ENCODE peak calls at places on chromosome 13, in five cellular contexts. F is AG09309, M is IMR-90, X is trophoblast cell, A is stomach. R is an unnamed sample.

GRCh38 chr13:60583196-60583908 is 186.3 kb downstream of the TDRD3 start:
- DNase-seq in M (peak), X (no peak), F (peak), A (no peak), R (peak)

GRCh38 chr13:29761815-29762214 is 88.6 kb downstream of the UBL3 start:
- DNase-seq in A (no peak), M (no peak), X (no peak), F (no peak), R (no peak)

GRCh38 chr13:74191036-74191809 is 57.0 kb upstream of the KLF12 start:
- DNase-seq in X (no peak), M (peak), A (no peak), F (no peak), R (no peak)

GRCh38 chr13:113297370-113297871 is 382 bp downstream of the LAMP1 start:
- DNase-seq in X (peak), F (no peak), M (no peak), A (no peak), R (no peak)

GRCh38 chr13:43935878-43936277 is 56.2 kb downstream of the LACC1 start:
- DNase-seq in F (no peak), M (no peak), A (no peak), X (no peak), R (no peak)

GRCh38 chr13:30366083-30366482 is 56.2 kb upstream of the UBE2L5 start:
- DNase-seq in M (no peak), X (no peak), F (no peak), A (no peak), R (no peak)

GRCh38 chr13:60162096-60162495 is 1.6 kb downstream of the DIAPH3 start:
- DNase-seq in X (no peak), A (no peak), M (peak), F (no peak), R (no peak)

GRCh38 chr13:50691176-50691681 is 152.3 kb downstream of the DLEU7 start:
- DNase-seq in M (no peak), A (no peak), F (no peak), X (no peak), R (no peak)

GRCh38 chr13:95533545-95534135 is 18.9 kb upstream of the CLDN10 start:
- DNase-seq in A (peak), X (peak), M (no peak), F (no peak), R (no peak)

GRCh38 chr13:46211116-46211515 is 612 bp upstream of the LRRC63 start:
- DNase-seq in M (no peak), F (no peak), A (no peak), X (peak), R (no peak)

GRCh38 chr13:92379371-92379770 is 847.2 kb upstream of the GPC6 start:
- DNase-seq in A (no peak), X (no peak), F (no peak), M (no peak), R (no peak)

GRCh38 chr13:36981156-36981743 is 17.9 kb downstream of the ALG5 start:
- DNase-seq in M (peak), F (no peak), X (peak), A (no peak), R (no peak)

GRCh38 chr13:102877285-102877684 is 31.5 kb downstream of the ERCC5 start:
- DNase-seq in X (no peak), F (no peak), A (no peak), M (peak), R (no peak)

GRCh38 chr13:53338760-53339159 is 310.1 kb downstream of the OLFM4 start:
- DNase-seq in F (no peak), X (no peak), A (no peak), M (no peak), R (no peak)

GRCh38 chr13:85698236-85698635 is 101.0 kb downstream of the SLITRK6 start:
- DNase-seq in A (no peak), X (no peak), F (no peak), M (peak), R (no peak)

GRCh38 chr13:59681630-59682311 is 482.0 kb downstream of the DIAPH3 start:
- DNase-seq in A (no peak), X (no peak), M (no peak), F (no peak), R (no peak)

GRCh38 chr13:102693781-102694180 is 1.1 kb downstream of the METTL21C start:
- DNase-seq in F (no peak), M (peak), X (no peak), A (no peak), R (no peak)

GRCh38 chr13:65856464-65856863 is 1373.7 kb downstream of the PCDH9 start:
- DNase-seq in X (no peak), A (no peak), F (no peak), M (peak), R (no peak)

GRCh38 chr13:84925443-84925842 is 873.8 kb downstream of the SLITRK6 start:
- DNase-seq in A (no peak), X (no peak), M (peak), F (no peak), R (no peak)

GRCh38 chr13:24127116-24127631 is 33.3 kb upstream of the SPATA13 start:
- DNase-seq in M (peak), A (peak), F (no peak), X (peak), R (no peak)

GRCh38 chr13:43785681-43786471 is 896 bp downstream of the ENOX1 start:
- DNase-seq in X (peak), M (peak), A (peak), F (no peak), R (no peak)

GRCh38 chr13:58134525-58134924 is 503.0 kb downstream of the PCDH17 start:
- DNase-seq in A (no peak), F (no peak), X (no peak), M (no peak), R (no peak)

GRCh38 chr13:60335531-60335930 is 61.5 kb upstream of the TDRD3 start:
- DNase-seq in A (no peak), M (peak), F (no peak), X (peak), R (no peak)

GRCh38 chr13:35266412-35266811 is 210.1 kb downstream of the MAB21L1 start:
- DNase-seq in M (no peak), A (no peak), F (no peak), X (no peak), R (no peak)

GRCh38 chr13:29733069-29733700 is 117.2 kb downstream of the UBL3 start:
- DNase-seq in M (no peak), X (peak), A (no peak), F (no peak), R (no peak)

GRCh38 chr13:72255908-72256307 is 388.9 kb upstream of the DACH1 start:
- DNase-seq in A (no peak), M (no peak), X (peak), F (no peak), R (peak)

GRCh38 chr13:41056194-41056593 is 5.1 kb upstream of the WBP4 start:
- DNase-seq in F (no peak), M (no peak), A (no peak), X (no peak), R (no peak)
- H3K4me3 ChIP-seq in F (no peak), M (no peak), A (no peak), X (no peak), R (no peak)

DNA sequence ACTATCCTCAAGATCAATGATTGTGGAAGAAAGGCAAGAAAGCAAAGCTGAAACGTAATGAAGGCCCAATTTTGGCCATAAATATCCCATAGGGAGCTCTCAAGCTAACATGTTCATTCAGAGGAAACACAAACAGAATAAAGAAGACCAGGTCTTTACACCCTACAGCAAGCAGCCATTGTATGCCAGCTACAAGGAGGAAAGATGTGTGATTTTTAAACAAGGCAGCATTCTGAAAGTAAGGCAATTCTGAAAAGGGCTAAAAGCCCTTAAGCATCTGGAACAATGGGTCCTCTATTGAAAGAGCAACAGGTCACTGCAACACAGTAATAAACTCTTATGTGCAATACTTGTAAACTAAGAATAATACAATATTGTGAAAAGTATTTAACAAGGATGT is 1002.4 kb downstream of the SLITRK1 start:
- DNase-seq in A (no peak), M (no peak), X (no peak), F (no peak), R (no peak)
- H3K4me3 ChIP-seq in A (no peak), M (no peak), X (no peak), F (no peak), R (no peak)

DNA sequence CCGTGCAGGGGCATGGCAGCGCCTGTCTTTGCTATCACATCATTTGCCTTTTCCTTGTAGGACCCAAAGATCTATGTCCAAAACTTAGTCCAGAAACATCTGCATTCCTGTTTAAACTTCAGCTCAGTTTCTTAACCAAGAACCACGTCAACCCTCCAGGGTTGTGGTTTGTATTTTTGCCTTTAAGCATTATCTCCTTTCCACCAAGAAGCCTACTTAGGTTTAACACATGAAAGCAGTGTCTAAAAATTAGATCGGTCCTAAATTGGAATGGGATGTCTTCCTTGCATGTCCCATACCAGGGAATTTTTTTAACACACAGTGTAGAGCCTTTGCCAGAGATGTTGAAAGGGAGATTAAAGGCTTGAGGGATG is 38.8 kb downstream of the DHRS12 start:
- DNase-seq in F (no peak), X (no peak), M (no peak), A (no peak), R (no peak)
- H3K4me3 ChIP-seq in F (no peak), X (no peak), M (no peak), A (no peak), R (no peak)

DNA sequence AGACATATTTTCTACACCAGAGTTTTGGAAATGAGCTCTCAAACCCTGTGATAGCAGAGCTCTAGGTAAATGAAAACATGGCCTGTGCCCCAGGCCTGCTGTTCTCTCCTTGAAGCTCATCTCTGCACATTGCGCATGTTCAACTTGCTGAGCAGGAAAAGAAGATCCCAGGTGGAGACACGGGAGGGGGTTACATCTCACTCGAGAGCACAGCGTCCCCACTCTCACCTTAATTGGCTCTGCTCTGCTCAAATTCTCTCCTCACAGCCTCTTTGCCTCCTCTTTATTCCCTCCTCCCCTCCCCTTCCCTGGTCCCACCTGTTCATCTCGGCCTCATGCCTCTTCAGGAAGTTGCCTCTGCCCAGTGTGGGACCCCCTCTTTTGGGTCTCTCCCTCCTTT is 44.7 kb downstream of the RGCC start:
- DNase-seq in F (no peak), X (no peak), M (no peak), A (no peak), R (no peak)
- H3K4me3 ChIP-seq in F (no peak), X (no peak), M (no peak), A (no peak), R (no peak)

GRCh38 chr13:110293037-110293436 is 13.9 kb downstream of the COL4A1 start:
- DNase-seq in M (no peak), X (no peak), A (no peak), F (no peak), R (no peak)
- H3K4me3 ChIP-seq in M (no peak), X (no peak), A (no peak), F (no peak), R (no peak)

DNA sequence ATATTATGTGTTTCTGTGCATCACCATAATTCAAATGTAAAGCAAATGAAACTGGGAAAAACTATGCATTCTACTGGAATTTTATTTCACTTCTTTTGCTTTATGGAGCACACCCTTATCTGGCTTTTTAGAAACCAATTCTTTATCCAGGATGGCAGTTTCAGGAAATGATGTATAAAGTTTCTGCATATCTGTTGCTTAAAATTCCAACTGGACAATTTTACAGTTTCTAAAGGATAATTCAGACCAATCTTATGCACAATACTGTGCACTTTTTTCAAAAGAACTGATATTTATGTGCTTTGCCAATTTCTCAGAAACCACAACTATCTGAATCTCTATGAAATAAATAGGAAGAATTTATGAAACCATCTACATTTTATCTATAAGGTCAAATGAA is 246.5 kb upstream of the MIR17HG start:
- DNase-seq in A (no peak), F (no peak), X (no peak), M (no peak), R (no peak)
- H3K4me3 ChIP-seq in A (no peak), F (no peak), X (no peak), M (no peak), R (no peak)

DNA sequence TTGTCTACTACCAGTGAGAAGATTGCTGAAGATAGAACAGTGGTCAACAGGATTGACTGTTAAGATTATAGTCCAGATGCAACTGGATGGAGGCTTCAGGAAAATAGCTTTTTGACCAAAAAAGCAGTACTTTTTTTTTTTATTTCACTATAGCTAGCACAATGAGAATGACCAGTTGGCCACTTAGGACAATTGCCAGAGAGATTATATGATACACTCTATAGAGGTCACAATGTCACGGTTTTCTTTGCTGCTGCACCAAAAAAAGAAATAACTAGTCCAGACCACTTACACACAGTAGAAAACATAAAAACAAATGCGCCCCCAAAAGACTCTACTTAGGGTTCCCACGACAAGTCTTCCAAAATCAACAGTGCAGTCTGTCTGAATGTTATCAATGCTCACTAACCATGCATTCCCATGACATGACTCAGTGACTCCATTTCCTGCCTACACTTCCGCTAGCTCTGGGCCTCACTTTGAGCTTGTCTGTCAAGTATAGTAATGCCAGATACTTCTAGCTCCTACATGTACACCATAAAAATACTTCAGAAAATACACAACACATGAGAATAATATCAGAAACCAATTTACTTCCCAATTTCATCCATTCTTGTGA is 209.2 kb upstream of the STARD13 start:
- DNase-seq in M (peak), F (no peak), A (no peak), X (peak), R (no peak)
- H3K4me3 ChIP-seq in M (no peak), F (no peak), A (no peak), X (no peak), R (no peak)